ENCODE peak calls at places on chromosomes 13 and 19, in nine cellular contexts. C, B, L, W, F, V, U, T and H are unnamed samples.

GRCh38 chr19:36152061-36152885 is at the start of gene COX7A1:
- DNase-seq in C (peak; percentile 68), B (no peak), L (no peak), W (peak; percentile 47), F (peak; percentile 18), V (peak; percentile 87), U (peak; percentile 70), T (peak; percentile 85), H (peak; percentile 51)

GRCh38 chr13:97119899-97120745 is 102.0 kb upstream of the MBNL2 start:
- DNase-seq in C (no peak), B (peak; percentile 64), L (no peak), W (no peak), F (no peak), V (no peak), U (peak; percentile 66), T (no peak), H (no peak)

GRCh38 chr19:49339364-49340068 is 4.3 kb downstream of the CD37 start:
- DNase-seq in C (peak; percentile 85), B (peak; percentile 50), L (peak; percentile 57), W (peak; percentile 91), F (peak; percentile 89), V (peak; percentile 90), U (peak; percentile 78), T (peak; percentile 92), H (peak; percentile 92)

GRCh38 chr13:95968906-95969305 is 84.3 kb downstream of the UGGT2 start:
- DNase-seq in C (no peak), B (no peak), L (no peak), W (no peak), F (no peak), V (no peak), U (no peak), T (no peak), H (peak; percentile 65)

GRCh38 chr13:52780092-52780491 is 40.5 kb upstream of the CNMD start:
- DNase-seq in C (no peak), B (no peak), L (no peak), W (no peak), F (no peak), V (no peak), U (no peak), T (no peak), H (no peak)

GRCh38 chr13:33745370-33746324 is 72.3 kb upstream of the RFC3 start:
- DNase-seq in C (no peak), B (no peak), L (no peak), W (peak; percentile 23), F (no peak), V (no peak), U (no peak), T (no peak), H (no peak)

GRCh38 chr13:30857018-30857417 is 49.1 kb upstream of the MEDAG start:
- DNase-seq in C (no peak), B (no peak), L (no peak), W (no peak), F (peak; percentile 52), V (no peak), U (no peak), T (no peak), H (no peak)

GRCh38 chr13:110651271-110651670 is 35.9 kb downstream of the NAXD start:
- DNase-seq in C (no peak), B (no peak), L (no peak), W (no peak), F (no peak), V (no peak), U (no peak), T (no peak), H (no peak)

GRCh38 chr19:47573076-47574026 is at the start of gene ZNF541:
- DNase-seq in C (peak; percentile 55), B (peak; percentile 12), L (peak; percentile 12), W (peak; percentile 59), F (peak; percentile 29), V (peak; percentile 64), U (peak; percentile 35), T (peak; percentile 87), H (peak; percentile 17)

GRCh38 chr13:83546476-83546875 is 335.8 kb downstream of the SLITRK1 start:
- DNase-seq in C (peak; percentile 7), B (no peak), L (no peak), W (no peak), F (no peak), V (no peak), U (no peak), T (no peak), H (no peak)

GRCh38 chr19:18160441-18160791 is 7.5 kb downstream of the PIK3R2 start:
- DNase-seq in C (no peak), B (no peak), L (no peak), W (no peak), F (no peak), V (no peak), U (no peak), T (no peak), H (no peak)

GRCh38 chr13:39493966-39494365 is 109.0 kb downstream of the LHFPL6 start:
- DNase-seq in C (no peak), B (no peak), L (no peak), W (no peak), F (no peak), V (no peak), U (no peak), T (no peak), H (no peak)

GRCh38 chr19:16338470-16339360 is 14.1 kb downstream of the KLF2 start:
- DNase-seq in C (peak; percentile 88), B (peak; percentile 96), L (peak; percentile 60), W (no peak), F (peak; percentile 94), V (no peak), U (peak; percentile 88), T (no peak), H (peak; percentile 84)

GRCh38 chr19:17026041-17026658 is 460 bp downstream of the CPAMD8 start:
- DNase-seq in C (no peak), B (no peak), L (no peak), W (no peak), F (no peak), V (no peak), U (no peak), T (no peak), H (no peak)

GRCh38 chr19:50638576-50638975 is 1.1 kb downstream of the SYT3 start:
- DNase-seq in C (no peak), B (no peak), L (no peak), W (no peak), F (no peak), V (no peak), U (no peak), T (no peak), H (no peak)

GRCh38 chr13:35714588-35714987 is 238.1 kb upstream of the MAB21L1 start:
- DNase-seq in C (no peak), B (no peak), L (no peak), W (no peak), F (no peak), V (peak; percentile 61), U (no peak), T (no peak), H (no peak)

DNA sequence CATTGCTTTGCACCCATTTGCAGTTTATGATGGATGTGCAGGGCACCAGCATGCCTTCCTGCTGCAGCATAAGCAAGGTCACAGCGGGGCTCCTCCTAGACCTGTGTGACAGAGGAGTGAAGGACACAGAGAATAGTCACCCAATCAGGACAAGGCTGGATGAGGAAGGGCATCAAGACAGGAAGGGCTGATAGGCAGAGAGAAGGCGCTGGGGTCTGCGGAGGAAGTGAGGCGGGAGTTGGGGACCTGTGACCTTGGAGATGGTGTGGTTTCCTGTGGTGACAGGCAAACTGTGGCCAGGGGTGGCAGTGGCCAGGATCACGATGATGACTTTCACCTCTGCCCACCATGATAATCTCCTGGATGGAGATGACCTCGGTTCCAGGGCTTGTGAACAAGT is 16.4 kb upstream of the KCTD15 start:
- DNase-seq in C (no peak), B (no peak), L (no peak), W (no peak), F (no peak), V (no peak), U (no peak), T (no peak), H (no peak)
- H3K4me3 ChIP-seq in C (no peak overlapping the region), B (no peak overlapping the region), L (no peak overlapping the region), W (no peak overlapping the region), F (no peak overlapping the region), V (no peak overlapping the region), U (no peak overlapping the region), T (no peak overlapping the region), H (no peak overlapping the region)

DNA sequence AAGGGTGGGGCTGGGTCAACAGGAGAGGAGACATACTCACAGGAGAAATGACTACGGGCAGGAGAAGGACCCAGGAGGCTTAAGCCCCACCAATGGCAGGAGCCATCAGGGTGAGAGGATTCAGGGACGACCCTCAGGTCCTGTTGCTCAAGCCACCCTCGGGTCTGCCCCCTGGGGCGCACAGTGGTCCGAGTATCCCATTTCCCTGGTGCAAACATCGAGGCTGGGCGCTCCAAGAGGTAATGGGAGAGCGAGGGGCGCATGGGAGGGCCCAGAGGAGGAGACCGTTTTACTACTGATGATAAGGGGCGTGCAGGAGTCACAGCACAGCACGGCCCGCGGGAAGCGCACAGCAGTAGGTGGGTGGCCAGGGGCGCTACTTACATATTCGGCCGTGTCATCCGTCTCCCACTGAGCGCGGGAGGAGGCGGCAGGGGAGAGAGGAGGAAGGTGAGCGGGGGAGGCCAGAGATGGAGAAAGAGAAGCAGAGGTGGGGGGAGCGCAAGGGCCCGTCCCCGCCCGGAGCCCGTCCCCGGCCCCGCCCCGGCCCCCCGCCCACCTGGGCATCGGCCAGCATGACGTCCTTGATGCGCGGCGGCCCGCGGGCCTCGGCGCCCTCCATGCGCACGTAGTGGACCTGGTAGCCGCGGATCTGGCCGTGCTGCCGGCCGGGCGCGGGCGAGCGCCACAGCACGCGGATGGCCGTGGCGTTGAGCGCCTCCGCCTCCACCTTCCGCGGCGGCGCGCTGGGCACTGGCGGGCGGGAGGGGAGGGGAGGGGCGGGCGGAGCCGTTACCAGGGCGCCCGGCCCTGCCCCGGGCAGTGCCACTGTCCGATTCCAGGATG is 111.5 kb downstream of the PTPRS start:
- DNase-seq in C (peak; percentile 23), B (no peak), L (no peak), W (no peak), F (no peak), V (no peak), U (no peak), T (no peak), H (no peak)
- H3K4me3 ChIP-seq in C (no peak overlapping the region), B (no peak overlapping the region), L (no peak overlapping the region), W (no peak overlapping the region), F (no peak overlapping the region), V (peak overlapping the region; percentile 37), U (no peak overlapping the region), T (peak overlapping the region; percentile 25), H (no peak overlapping the region)

DNA sequence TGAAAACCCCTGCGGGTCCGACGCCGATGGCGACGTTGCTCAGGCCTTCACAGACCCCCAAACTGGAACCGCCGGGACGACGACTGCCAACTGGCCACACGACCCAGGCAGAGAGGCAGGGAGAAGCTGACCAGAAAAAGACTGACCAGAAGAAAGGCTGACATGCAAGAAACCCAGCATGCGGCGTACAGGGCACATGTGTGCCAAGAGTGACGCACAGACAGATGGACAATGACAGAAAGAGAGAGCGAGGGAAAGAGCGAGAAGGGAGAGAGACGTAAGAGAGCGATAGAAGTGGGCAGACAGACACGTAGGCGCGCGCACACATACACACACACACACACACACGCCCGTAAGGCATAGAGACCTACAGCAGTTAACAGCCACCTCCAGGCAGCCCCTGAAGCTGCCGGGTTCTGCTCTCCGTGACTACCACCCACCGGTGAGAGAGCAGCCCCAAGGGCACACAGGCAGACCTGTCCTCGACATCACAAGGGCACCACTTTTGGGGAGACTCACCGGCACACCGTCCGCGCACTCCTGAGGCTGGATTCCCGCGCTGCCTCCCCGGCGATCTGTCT is 67.2 kb upstream of the ZNF527 start:
- DNase-seq in C (no peak), B (no peak), L (no peak), W (no peak), F (no peak), V (no peak), U (no peak), T (peak; percentile 63), H (no peak)
- H3K4me3 ChIP-seq in C (peak overlapping the region; percentile 38), B (peak overlapping the region; percentile 36), L (peak overlapping the region; percentile 54), W (no peak overlapping the region), F (peak overlapping the region; percentile 16), V (peak overlapping the region; percentile 78), U (no peak overlapping the region), T (peak overlapping the region; percentile 36), H (peak overlapping the region; percentile 41)

GRCh38 chr13:40581277-40581579 is 85.2 kb downstream of the FOXO1 start:
- DNase-seq in C (no peak), B (no peak), L (no peak), W (no peak), F (no peak), V (no peak), U (no peak), T (no peak), H (no peak)
- H3K4me3 ChIP-seq in C (no peak overlapping the region), B (no peak overlapping the region), L (no peak overlapping the region), W (no peak overlapping the region), F (no peak overlapping the region), V (no peak overlapping the region), U (no peak overlapping the region), T (no peak overlapping the region), H (no peak overlapping the region)